ENCODE peak calls at places on chromosomes 11 and 22, in six cellular contexts. G is glutamatergic neuron; U is CD8-positive, alpha-beta T cell; M is foreskin fibroblast; V is fibroblast of the aortic adventitia; H is fibroblast of pulmonary artery. T is an unnamed sample.

GRCh38 chr11:63858628-63859550 is 20.0 kb downstream of the MARK2 start:
- DNase-seq in G (no peak), U (no peak), M (peak; percentile 81), V (peak; percentile 76), H (peak; percentile 97), T (no peak)

GRCh38 chr22:23220485-23221350 is 40.4 kb downstream of the BCR start:
- DNase-seq in G (no peak), U (no peak), M (peak; percentile 79), V (peak; percentile 90), H (peak; percentile 79), T (no peak)

GRCh38 chr11:122791411-122791810 is 46.9 kb upstream of the CRTAM start:
- DNase-seq in G (no peak), U (no peak), M (peak; percentile 83), V (peak; percentile 17), H (no peak), T (no peak)

GRCh38 chr22:44023404-44024287 is 456 bp upstream of the PARVB start:
- DNase-seq in G (peak; percentile 43), U (no peak), M (peak; percentile 73), V (peak; percentile 27), H (no peak), T (no peak)

GRCh38 chr11:45229401-45229800 is 56.7 kb downstream of the SYT13 start:
- DNase-seq in G (no peak), U (no peak), M (no peak), V (no peak), H (no peak), T (no peak)

GRCh38 chr11:94993400-94993943 is 20.0 kb downstream of the KDM4D start:
- DNase-seq in G (no peak), U (no peak), M (no peak), V (no peak), H (no peak), T (no peak)

GRCh38 chr11:68870470-68870869 is 28.8 kb upstream of the CPT1A start:
- DNase-seq in G (no peak), U (no peak), M (peak; percentile 42), V (peak; percentile 40), H (no peak), T (no peak)

GRCh38 chr11:45169310-45170072 is 23.1 kb downstream of the PRDM11 start:
- DNase-seq in G (no peak), U (no peak), M (no peak), V (peak; percentile 15), H (no peak), T (no peak)

GRCh38 chr11:27570542-27570941 is 64.0 kb upstream of the LIN7C start:
- DNase-seq in G (no peak), U (no peak), M (no peak), V (no peak), H (no peak), T (no peak)

GRCh38 chr11:61702701-61703312 is 22.6 kb downstream of the DAGLA start:
- DNase-seq in G (no peak), U (no peak), M (no peak), V (no peak), H (no peak), T (no peak)

GRCh38 chr11:22752908-22753310 is 76.7 kb downstream of the SVIP start:
- DNase-seq in G (no peak), U (no peak), M (no peak), V (no peak), H (no peak), T (no peak)

GRCh38 chr11:33970984-33971466 is 79.1 kb upstream of the LMO2 start:
- DNase-seq in G (peak; percentile 40), U (no peak), M (peak; percentile 77), V (peak; percentile 81), H (peak; percentile 80), T (peak; percentile 39)

GRCh38 chr11:75513250-75513649 is 12.5 kb downstream of the GDPD5 start:
- DNase-seq in G (no peak), U (no peak), M (no peak), V (peak; percentile 67), H (peak; percentile 55), T (no peak)

GRCh38 chr11:102727890-102728289 is 3.1 kb upstream of the MMP8 start:
- DNase-seq in G (no peak), U (no peak), M (peak; percentile 86), V (peak; percentile 49), H (peak; percentile 40), T (peak; percentile 48)

GRCh38 chr11:128040603-128041002 is 546.8 kb downstream of the ETS1 start:
- DNase-seq in G (no peak), U (no peak), M (peak; percentile 46), V (peak; percentile 62), H (peak; percentile 66), T (no peak)

GRCh38 chr11:8265681-8266241 is 2.1 kb upstream of the LMO1 start:
- DNase-seq in G (no peak), U (no peak), M (no peak), V (no peak), H (no peak), T (no peak)
- TF ChIP-seq CTCF in G (peak; percentile 59), U (no peak), M (peak; percentile 4), V (no peak), H (peak; percentile 10), T (peak; percentile 27)

DNA sequence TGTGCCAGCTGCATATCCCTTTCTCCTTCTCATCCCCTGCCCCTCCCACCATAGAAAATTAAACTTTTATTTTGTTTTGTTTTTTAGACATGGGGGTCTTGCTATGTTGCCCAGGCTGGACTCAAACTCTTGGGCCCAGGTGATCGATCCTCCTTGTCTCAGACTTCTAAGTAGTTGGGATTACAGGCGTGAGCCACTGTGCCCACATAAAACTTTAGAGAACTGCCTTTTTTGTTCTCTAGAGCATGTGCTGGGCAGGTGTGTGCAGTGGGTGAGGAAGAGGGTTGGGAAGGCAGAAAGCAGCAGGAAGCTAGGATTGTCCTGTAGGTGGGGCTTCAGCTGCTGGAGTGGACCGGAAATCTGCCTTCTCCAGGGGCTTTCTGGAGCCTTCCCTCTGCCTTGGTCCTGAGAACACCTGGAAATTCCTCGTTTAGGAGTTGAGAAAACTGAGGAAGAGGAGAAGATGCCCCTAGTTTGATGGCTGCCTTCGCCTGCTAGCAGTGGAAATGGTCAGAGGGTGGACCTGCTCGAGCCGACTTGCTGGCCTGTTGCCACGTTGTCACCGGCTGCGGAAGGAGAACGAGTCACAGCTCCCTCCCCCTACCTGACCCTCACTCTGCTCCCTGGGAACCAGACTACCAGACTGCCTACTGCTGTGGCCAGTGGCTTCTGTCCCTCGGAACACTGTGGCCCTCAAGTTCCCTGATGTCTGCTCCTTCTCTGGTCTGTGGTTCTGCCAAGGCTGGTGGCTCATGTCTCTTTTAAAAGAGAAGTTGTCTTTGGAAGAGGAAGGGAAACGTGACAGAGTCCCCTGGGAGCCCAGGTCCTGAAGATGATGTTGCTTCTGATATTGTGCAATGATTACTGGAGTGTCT is 4.0 kb downstream of the ST14 start:
- DNase-seq in G (no peak), U (no peak), M (no peak), V (no peak), H (no peak), T (no peak)
- TF ChIP-seq CTCF in G (no peak), U (no peak), M (no peak), V (no peak), H (no peak), T (no peak)

DNA sequence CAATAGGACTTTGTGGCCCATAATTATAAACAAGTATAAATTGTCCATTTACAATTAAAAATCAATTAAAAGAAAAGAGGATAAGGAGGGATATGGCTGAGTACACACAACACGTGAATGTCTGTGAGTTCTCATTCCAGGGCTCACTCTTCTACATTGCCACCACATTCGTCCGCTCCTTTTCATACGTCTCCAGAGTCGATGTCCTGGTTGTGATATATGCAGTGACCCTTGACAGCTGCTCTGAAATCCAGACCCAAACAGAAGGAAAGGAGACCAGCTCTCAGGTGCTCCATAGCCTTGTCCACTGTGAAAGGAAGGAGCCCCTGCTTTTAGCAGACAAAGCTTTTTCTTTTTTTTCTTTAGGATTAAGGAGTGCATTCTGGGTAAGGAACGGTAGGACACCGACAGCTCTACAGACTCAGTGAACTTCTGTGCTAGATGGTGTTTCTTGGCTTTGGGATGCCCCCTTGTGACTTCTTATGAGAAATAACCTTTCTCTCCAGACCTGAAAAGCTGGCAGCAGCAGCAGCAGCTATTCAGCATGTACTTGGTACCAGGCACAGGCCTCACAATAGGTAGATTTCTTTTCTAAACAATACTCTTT is 19.7 kb upstream of the DNAJB13 start:
- DNase-seq in G (no peak), U (no peak), M (peak; percentile 71), V (peak; percentile 77), H (peak; percentile 91), T (peak; percentile 55)
- TF ChIP-seq CTCF in G (peak; percentile 38), U (no peak), M (peak; percentile 50), V (peak; percentile 31), H (peak; percentile 53), T (peak; percentile 70)

DNA sequence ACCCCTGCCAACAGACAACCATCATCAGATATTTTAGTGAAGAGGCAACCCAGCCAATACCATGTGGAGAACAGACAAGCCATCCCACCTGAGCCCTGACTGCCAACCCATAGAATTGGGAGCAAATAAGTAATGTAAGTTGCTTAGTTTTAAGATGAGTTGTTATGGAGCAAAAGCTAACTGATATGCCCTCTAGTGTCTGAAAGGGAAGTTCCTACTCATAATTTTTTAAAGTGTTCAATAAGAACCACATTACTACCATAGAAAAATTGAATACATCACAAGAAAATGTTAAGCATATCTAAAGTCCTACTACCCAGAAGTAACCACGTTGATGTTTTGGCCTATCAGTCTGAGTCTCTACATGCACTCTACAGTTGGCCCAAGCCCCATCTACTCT is 50.8 kb upstream of the SLC36A4 start:
- DNase-seq in G (no peak), U (no peak), M (peak; percentile 13), V (peak; percentile 15), H (peak; percentile 18), T (peak; percentile 9)
- TF ChIP-seq CTCF in G (no peak), U (no peak), M (peak; percentile 31), V (peak; percentile 32), H (peak; percentile 35), T (peak; percentile 66)

GRCh38 chr22:36198936-36199616 is 2.5 kb downstream of the APOL4 start:
- DNase-seq in G (no peak), U (no peak), M (no peak), V (no peak), H (no peak), T (no peak)
- TF ChIP-seq CTCF in G (no peak), U (no peak), M (no peak), V (no peak), H (no peak), T (no peak)